ENCODE peak calls at places on chromosomes 11 and 22, in four cellular contexts. W, M, P and V are unnamed samples.

GRCh38 chr11:74534216-74534615 is 40.7 kb upstream of the LIPT2 start:
- DNase-seq in W (no peak), M (no peak), P (no peak), V (no peak)

GRCh38 chr22:49052023-49052538 is 775.6 kb downstream of the BRD1 start:
- DNase-seq in M (no peak), P (peak), W (no peak), V (no peak)

GRCh38 chr11:44575288-44575672 is 9.8 kb downstream of the CD82 start:
- DNase-seq in P (no peak), W (peak), M (no peak), V (no peak)

GRCh38 chr22:31490496-31490925 is 869 bp upstream of the EIF4ENIF1 start:
- DNase-seq in P (no peak), W (peak), M (peak), V (peak)

GRCh38 chr11:134347441-134347840 is 15.7 kb downstream of the GLB1L2 start:
- DNase-seq in W (no peak), M (no peak), P (no peak), V (no peak)

GRCh38 chr11:1866226-1866625 is 13.3 kb downstream of the LSP1 start:
- DNase-seq in P (no peak), W (peak), M (no peak), V (no peak)

GRCh38 chr22:37241351-37242142 is 2.5 kb downstream of the RAC2 start:
- DNase-seq in P (no peak), M (no peak), W (no peak), V (no peak)

GRCh38 chr22:40982482-40983385 is 31.6 kb downstream of the RBX1 start:
- DNase-seq in P (no peak), M (no peak), W (no peak), V (no peak)

GRCh38 chr22:17171016-17171312 is 11.9 kb upstream of the HDHD5 start:
- DNase-seq in M (no peak), W (no peak), P (no peak), V (no peak)

GRCh38 chr11:67409261-67409666 is 5.4 kb downstream of the TBC1D10C start:
- DNase-seq in W (no peak), P (no peak), M (no peak), V (no peak)

GRCh38 chr11:73578786-73579185 is 19.1 kb downstream of the FAM168A start:
- DNase-seq in M (no peak), P (no peak), W (no peak), V (no peak)

GRCh38 chr22:50606561-50607365 is 6.2 kb downstream of the MAPK8IP2 start:
- DNase-seq in P (no peak), M (no peak), W (no peak), V (no peak)

GRCh38 chr11:76240666-76241065 is 34.4 kb upstream of the WNT11 start:
- DNase-seq in P (no peak), M (no peak), W (no peak), V (no peak)

GRCh38 chr22:46959369-46959768 is 196.9 kb downstream of the TBC1D22A start:
- DNase-seq in P (no peak), W (no peak), M (no peak), V (no peak)

GRCh38 chr11:12172493-12173013 is 62.2 kb downstream of the MICAL2 start:
- DNase-seq in M (no peak), W (no peak), P (no peak), V (no peak)

GRCh38 chr11:77130763-77131513 is 2.9 kb downstream of the MYO7A start:
- DNase-seq in W (peak), M (peak), P (no peak), V (no peak)

GRCh38 chr11:26930518-26931247 is 63.2 kb upstream of the FIBIN start:
- DNase-seq in M (no peak), P (no peak), W (no peak), V (no peak)

GRCh38 chr22:20628081-20628939 is 120.9 kb downstream of the MED15 start:
- DNase-seq in W (no peak), P (no peak), M (no peak), V (no peak)

GRCh38 chr11:2902784-2903671 is 17.5 kb upstream of the CDKN1C start:
- DNase-seq in P (no peak), M (no peak), W (peak), V (peak)

GRCh38 chr22:26892401-26893033 is 235.1 kb downstream of the MIAT start:
- DNase-seq in W (no peak), M (peak), P (peak), V (no peak)

GRCh38 chr22:46737105-46737975 is 712 bp downstream of the CERK start:
- DNase-seq in W (peak), P (no peak), M (peak), V (no peak)

GRCh38 chr22:48306785-48307570 is 1520.7 kb downstream of the BRD1 start:
- DNase-seq in P (no peak), M (no peak), W (no peak), V (no peak)